ENCODE peak calls at places on chromosomes 16 and 17, in seven cellular contexts. One of them, this sample, is unnamed.

GRCh38 chr17:48178327-48178726 is 70.8 kb downstream of the SNX11 start:
- DNase-seq in effector memory CD8-positive, alpha-beta T cell: no peak
- DNase-seq in fibroblast of the aortic adventitia: no peak
- DNase-seq in stimulated activated CD4-positive, alpha-beta T cell treated with anti-CD3 and anti-CD28 coated beads, TNF-alpha, amount 100 ng/mL, for 24 hours: no peak
- DNase-seq in heart left ventricle: no peak
- DNase-seq in HTR-8/SVneo: no peak
- DNase-seq in M059J: no peak
- DNase-seq in this sample: no peak

GRCh38 chr17:41907633-41908539 is 10.9 kb downstream of the ACLY start:
- DNase-seq in HTR-8/SVneo: no peak
- DNase-seq in stimulated activated CD4-positive, alpha-beta T cell treated with anti-CD3 and anti-CD28 coated beads, TNF-alpha, amount 100 ng/mL, for 24 hours: no peak
- DNase-seq in M059J: peak
- DNase-seq in heart left ventricle: no peak
- DNase-seq in fibroblast of the aortic adventitia: no peak
- DNase-seq in effector memory CD8-positive, alpha-beta T cell: no peak
- DNase-seq in this sample: no peak

GRCh38 chr17:40354191-40355122 is 10.1 kb downstream of the GJD3 start:
- DNase-seq in stimulated activated CD4-positive, alpha-beta T cell treated with anti-CD3 and anti-CD28 coated beads, TNF-alpha, amount 100 ng/mL, for 24 hours: no peak
- DNase-seq in M059J: no peak
- DNase-seq in HTR-8/SVneo: no peak
- DNase-seq in heart left ventricle: no peak
- DNase-seq in fibroblast of the aortic adventitia: no peak
- DNase-seq in effector memory CD8-positive, alpha-beta T cell: no peak
- DNase-seq in this sample: no peak

GRCh38 chr16:56866955-56867830 is 2.2 kb downstream of the SLC12A3 start:
- DNase-seq in HTR-8/SVneo: peak
- DNase-seq in effector memory CD8-positive, alpha-beta T cell: peak
- DNase-seq in M059J: peak
- DNase-seq in heart left ventricle: no peak
- DNase-seq in stimulated activated CD4-positive, alpha-beta T cell treated with anti-CD3 and anti-CD28 coated beads, TNF-alpha, amount 100 ng/mL, for 24 hours: peak
- DNase-seq in fibroblast of the aortic adventitia: peak
- DNase-seq in this sample: peak

GRCh38 chr16:26569793-26570192 is 496.9 kb upstream of the C16orf82 start:
- DNase-seq in stimulated activated CD4-positive, alpha-beta T cell treated with anti-CD3 and anti-CD28 coated beads, TNF-alpha, amount 100 ng/mL, for 24 hours: no peak
- DNase-seq in HTR-8/SVneo: peak
- DNase-seq in M059J: peak
- DNase-seq in effector memory CD8-positive, alpha-beta T cell: no peak
- DNase-seq in fibroblast of the aortic adventitia: no peak
- DNase-seq in heart left ventricle: no peak
- DNase-seq in this sample: no peak

GRCh38 chr17:20206591-20206990 is 197.4 kb downstream of the SPECC1 start:
- DNase-seq in fibroblast of the aortic adventitia: peak
- DNase-seq in M059J: peak
- DNase-seq in heart left ventricle: no peak
- DNase-seq in stimulated activated CD4-positive, alpha-beta T cell treated with anti-CD3 and anti-CD28 coated beads, TNF-alpha, amount 100 ng/mL, for 24 hours: no peak
- DNase-seq in effector memory CD8-positive, alpha-beta T cell: no peak
- DNase-seq in HTR-8/SVneo: peak
- DNase-seq in this sample: no peak

GRCh38 chr16:82263456-82264159 is 93.6 kb upstream of the MPHOSPH6 start:
- DNase-seq in M059J: peak
- DNase-seq in heart left ventricle: no peak
- DNase-seq in effector memory CD8-positive, alpha-beta T cell: peak
- DNase-seq in stimulated activated CD4-positive, alpha-beta T cell treated with anti-CD3 and anti-CD28 coated beads, TNF-alpha, amount 100 ng/mL, for 24 hours: peak
- DNase-seq in HTR-8/SVneo: peak
- DNase-seq in fibroblast of the aortic adventitia: peak
- DNase-seq in this sample: peak

GRCh38 chr16:25143898-25144297 is 32.4 kb downstream of the LCMT1 start:
- DNase-seq in stimulated activated CD4-positive, alpha-beta T cell treated with anti-CD3 and anti-CD28 coated beads, TNF-alpha, amount 100 ng/mL, for 24 hours: no peak
- DNase-seq in effector memory CD8-positive, alpha-beta T cell: no peak
- DNase-seq in HTR-8/SVneo: no peak
- DNase-seq in M059J: peak
- DNase-seq in heart left ventricle: no peak
- DNase-seq in fibroblast of the aortic adventitia: no peak
- DNase-seq in this sample: no peak

GRCh38 chr16:29983420-29984136 is 9.9 kb downstream of the TAOK2 start:
- DNase-seq in M059J: no peak
- DNase-seq in stimulated activated CD4-positive, alpha-beta T cell treated with anti-CD3 and anti-CD28 coated beads, TNF-alpha, amount 100 ng/mL, for 24 hours: no peak
- DNase-seq in HTR-8/SVneo: no peak
- DNase-seq in heart left ventricle: no peak
- DNase-seq in effector memory CD8-positive, alpha-beta T cell: no peak
- DNase-seq in fibroblast of the aortic adventitia: peak
- DNase-seq in this sample: no peak

GRCh38 chr16:82681592-82681991 is 54.8 kb downstream of the CDH13 start:
- DNase-seq in effector memory CD8-positive, alpha-beta T cell: no peak
- DNase-seq in heart left ventricle: no peak
- DNase-seq in stimulated activated CD4-positive, alpha-beta T cell treated with anti-CD3 and anti-CD28 coated beads, TNF-alpha, amount 100 ng/mL, for 24 hours: no peak
- DNase-seq in M059J: peak
- DNase-seq in fibroblast of the aortic adventitia: no peak
- DNase-seq in HTR-8/SVneo: no peak
- DNase-seq in this sample: no peak

GRCh38 chr16:89314357-89314756 is 96.9 kb downstream of the ZNF778 start:
- DNase-seq in stimulated activated CD4-positive, alpha-beta T cell treated with anti-CD3 and anti-CD28 coated beads, TNF-alpha, amount 100 ng/mL, for 24 hours: no peak
- DNase-seq in effector memory CD8-positive, alpha-beta T cell: peak
- DNase-seq in M059J: no peak
- DNase-seq in fibroblast of the aortic adventitia: no peak
- DNase-seq in heart left ventricle: no peak
- DNase-seq in HTR-8/SVneo: no peak
- DNase-seq in this sample: peak

GRCh38 chr17:68509151-68510057 is 2.8 kb upstream of the PRKAR1A start:
- DNase-seq in effector memory CD8-positive, alpha-beta T cell: no peak
- DNase-seq in stimulated activated CD4-positive, alpha-beta T cell treated with anti-CD3 and anti-CD28 coated beads, TNF-alpha, amount 100 ng/mL, for 24 hours: no peak
- DNase-seq in fibroblast of the aortic adventitia: no peak
- DNase-seq in heart left ventricle: peak
- DNase-seq in M059J: peak
- DNase-seq in HTR-8/SVneo: no peak
- DNase-seq in this sample: no peak

GRCh38 chr16:19093631-19094541 is 19.9 kb upstream of the ITPRIPL2 start:
- DNase-seq in fibroblast of the aortic adventitia: no peak
- DNase-seq in stimulated activated CD4-positive, alpha-beta T cell treated with anti-CD3 and anti-CD28 coated beads, TNF-alpha, amount 100 ng/mL, for 24 hours: no peak
- DNase-seq in HTR-8/SVneo: no peak
- DNase-seq in heart left ventricle: no peak
- DNase-seq in effector memory CD8-positive, alpha-beta T cell: no peak
- DNase-seq in M059J: no peak
- DNase-seq in this sample: no peak

GRCh38 chr16:28279006-28279405 is 13.3 kb upstream of the SBK1 start:
- DNase-seq in stimulated activated CD4-positive, alpha-beta T cell treated with anti-CD3 and anti-CD28 coated beads, TNF-alpha, amount 100 ng/mL, for 24 hours: no peak
- DNase-seq in heart left ventricle: no peak
- DNase-seq in fibroblast of the aortic adventitia: no peak
- DNase-seq in effector memory CD8-positive, alpha-beta T cell: no peak
- DNase-seq in M059J: no peak
- DNase-seq in HTR-8/SVneo: no peak
- DNase-seq in this sample: no peak

GRCh38 chr17:34623856-34624766 is 44.7 kb downstream of the TMEM132E start:
- DNase-seq in M059J: no peak
- DNase-seq in stimulated activated CD4-positive, alpha-beta T cell treated with anti-CD3 and anti-CD28 coated beads, TNF-alpha, amount 100 ng/mL, for 24 hours: no peak
- DNase-seq in heart left ventricle: no peak
- DNase-seq in fibroblast of the aortic adventitia: no peak
- DNase-seq in HTR-8/SVneo: no peak
- DNase-seq in effector memory CD8-positive, alpha-beta T cell: no peak
- DNase-seq in this sample: no peak

GRCh38 chr17:31645351-31645750 is 213.7 kb downstream of the COPRS start:
- DNase-seq in stimulated activated CD4-positive, alpha-beta T cell treated with anti-CD3 and anti-CD28 coated beads, TNF-alpha, amount 100 ng/mL, for 24 hours: no peak
- DNase-seq in heart left ventricle: no peak
- DNase-seq in fibroblast of the aortic adventitia: no peak
- DNase-seq in M059J: no peak
- DNase-seq in effector memory CD8-positive, alpha-beta T cell: no peak
- DNase-seq in HTR-8/SVneo: no peak
- DNase-seq in this sample: no peak

GRCh38 chr17:59668816-59669215 is 38.4 kb downstream of the PTRH2 start:
- DNase-seq in fibroblast of the aortic adventitia: peak
- DNase-seq in HTR-8/SVneo: peak
- DNase-seq in heart left ventricle: no peak
- DNase-seq in M059J: peak
- DNase-seq in stimulated activated CD4-positive, alpha-beta T cell treated with anti-CD3 and anti-CD28 coated beads, TNF-alpha, amount 100 ng/mL, for 24 hours: no peak
- DNase-seq in effector memory CD8-positive, alpha-beta T cell: no peak
- DNase-seq in this sample: no peak

GRCh38 chr16:14329727-14330363 is 258.7 kb downstream of the MRTFB start:
- DNase-seq in heart left ventricle: no peak
- DNase-seq in stimulated activated CD4-positive, alpha-beta T cell treated with anti-CD3 and anti-CD28 coated beads, TNF-alpha, amount 100 ng/mL, for 24 hours: no peak
- DNase-seq in fibroblast of the aortic adventitia: no peak
- DNase-seq in HTR-8/SVneo: no peak
- DNase-seq in effector memory CD8-positive, alpha-beta T cell: no peak
- DNase-seq in M059J: no peak
- DNase-seq in this sample: no peak

GRCh38 chr16:2707368-2708289 is 12.4 kb downstream of the PRSS27 start:
- DNase-seq in stimulated activated CD4-positive, alpha-beta T cell treated with anti-CD3 and anti-CD28 coated beads, TNF-alpha, amount 100 ng/mL, for 24 hours: no peak
- DNase-seq in fibroblast of the aortic adventitia: no peak
- DNase-seq in heart left ventricle: peak
- DNase-seq in M059J: no peak
- DNase-seq in effector memory CD8-positive, alpha-beta T cell: no peak
- DNase-seq in HTR-8/SVneo: no peak
- DNase-seq in this sample: no peak

This sample was measured in T-cell.